ENCODE peak calls at places on chromosomes 12 and 14, in ten cellular contexts. M, Q, U, G, X, Y, D, V, O and W are unnamed samples.

GRCh38 chr12:127548123-127548553 is 718.8 kb upstream of the TMEM132C start:
- DNase-seq in M (no peak), Q (no peak), U (no peak), G (no peak), X (peak; percentile 98), Y (no peak), D (no peak), V (peak; percentile 74), O (no peak), W (no peak)

GRCh38 chr14:32015166-32015565 is 61.9 kb upstream of the ARHGAP5 start:
- DNase-seq in M (no peak), Q (no peak), U (no peak), G (no peak), X (no peak), Y (no peak), D (no peak), V (no peak), O (no peak), W (no peak)

GRCh38 chr12:39905152-39905551 is 200.7 kb downstream of the SLC2A13 start:
- DNase-seq in M (peak; percentile 49), Q (no peak), U (no peak), G (no peak), X (no peak), Y (no peak), D (no peak), V (no peak), O (peak; percentile 89), W (no peak)

GRCh38 chr12:17954788-17955187 is 135.2 kb downstream of the RERGL start:
- DNase-seq in M (no peak), Q (no peak), U (no peak), G (no peak), X (no peak), Y (no peak), D (peak; percentile 1), V (no peak), O (no peak), W (peak; percentile 6)

GRCh38 chr14:94689218-94689984 is 77.2 kb downstream of the SERPINA3 start:
- DNase-seq in M (peak; percentile 93), Q (peak; percentile 87), U (peak; percentile 59), G (peak; percentile 43), X (peak; percentile 32), Y (peak; percentile 78), D (peak; percentile 52), V (peak; percentile 77), O (peak; percentile 92), W (peak; percentile 64)

GRCh38 chr12:81284137-81284536 is 206.3 kb downstream of the ACSS3 start:
- DNase-seq in M (no peak), Q (no peak), U (no peak), G (no peak), X (no peak), Y (no peak), D (peak; percentile 8), V (peak; percentile 54), O (no peak), W (no peak)

GRCh38 chr14:89801128-89801527 is 153.4 kb downstream of the EFCAB11 start:
- DNase-seq in M (no peak), Q (no peak), U (no peak), G (no peak), X (no peak), Y (no peak), D (no peak), V (no peak), O (no peak), W (no peak)

GRCh38 chr12:54411398-54412241 is 7.4 kb downstream of the ITGA5 start:
- DNase-seq in M (no peak), Q (no peak), U (no peak), G (peak; percentile 46), X (no peak), Y (no peak), D (no peak), V (peak; percentile 94), O (peak; percentile 96), W (peak; percentile 59)

GRCh38 chr14:22176930-22177329 is 412.1 kb downstream of the DAD1 start:
- DNase-seq in M (no peak), Q (no peak), U (no peak), G (no peak), X (no peak), Y (no peak), D (no peak), V (no peak), O (no peak), W (no peak)

GRCh38 chr12:67747869-67748760 is 99.6 kb downstream of the DYRK2 start:
- DNase-seq in M (no peak), Q (no peak), U (peak; percentile 96), G (no peak), X (no peak), Y (no peak), D (no peak), V (peak; percentile 33), O (no peak), W (peak; percentile 95)

GRCh38 chr14:35261774-35262173 is 30.4 kb upstream of the PSMA6 start:
- DNase-seq in M (no peak), Q (no peak), U (peak; percentile 8), G (no peak), X (no peak), Y (no peak), D (no peak), V (no peak), O (no peak), W (peak; percentile 20)

GRCh38 chr14:51298895-51299294 is 58.8 kb downstream of the TMX1 start:
- DNase-seq in M (no peak), Q (no peak), U (no peak), G (no peak), X (no peak), Y (no peak), D (no peak), V (peak; percentile 64), O (no peak), W (no peak)

GRCh38 chr14:105494606-105494929 is 3.5 kb downstream of the TEDC1 start:
- DNase-seq in M (no peak), Q (no peak), U (no peak), G (no peak), X (no peak), Y (no peak), D (no peak), V (no peak), O (no peak), W (no peak)

GRCh38 chr12:26198742-26199141 is 3.4 kb downstream of the SSPN start:
- DNase-seq in M (no peak), Q (no peak), U (no peak), G (no peak), X (no peak), Y (no peak), D (no peak), V (peak; percentile 90), O (peak; percentile 87), W (no peak)

GRCh38 chr12:6745751-6746525 is 7.0 kb downstream of the MLF2 start:
- DNase-seq in M (no peak), Q (peak; percentile 61), U (no peak), G (no peak), X (no peak), Y (peak; percentile 48), D (no peak), V (peak; percentile 28), O (no peak), W (no peak)

GRCh38 chr14:89378119-89378518 is 38.9 kb downstream of the FOXN3 start:
- DNase-seq in M (no peak), Q (peak; percentile 61), U (no peak), G (no peak), X (no peak), Y (no peak), D (no peak), V (peak; percentile 78), O (peak; percentile 31), W (no peak)

GRCh38 chr12:96776908-96777307 is 130.1 kb upstream of the NEDD1 start:
- DNase-seq in M (no peak), Q (no peak), U (no peak), G (no peak), X (no peak), Y (no peak), D (no peak), V (no peak), O (no peak), W (peak; percentile 13)

GRCh38 chr12:20415013-20415412 is 46.7 kb downstream of the PDE3A start:
- DNase-seq in M (no peak), Q (no peak), U (no peak), G (no peak), X (no peak), Y (no peak), D (no peak), V (peak; percentile 2), O (no peak), W (no peak)

GRCh38 chr12:105109465-105110212 is 2.1 kb downstream of the WASHC4 start:
- DNase-seq in M (no peak), Q (no peak), U (peak; percentile 51), G (no peak), X (no peak), Y (no peak), D (no peak), V (no peak), O (no peak), W (no peak)

GRCh38 chr12:22230280-22230794 is 104.2 kb downstream of the ST8SIA1 start:
- DNase-seq in M (no peak), Q (no peak), U (no peak), G (no peak), X (no peak), Y (no peak), D (no peak), V (no peak), O (no peak), W (no peak)

GRCh38 chr12:3252416-3252815 is 175.2 kb downstream of the TSPAN9 start:
- DNase-seq in M (no peak), Q (no peak), U (no peak), G (no peak), X (no peak), Y (no peak), D (no peak), V (no peak), O (peak; percentile 94), W (no peak)

GRCh38 chr14:101444116-101444515 is 117.2 kb upstream of the DIO3 start:
- DNase-seq in M (no peak), Q (no peak), U (peak; percentile 6), G (no peak), X (no peak), Y (no peak), D (peak; percentile 6), V (peak; percentile 86), O (no peak), W (no peak)

GRCh38 chr14:96255501-96256366 is at the start of gene BDKRB1:
- DNase-seq in M (no peak), Q (no peak), U (no peak), G (no peak), X (no peak), Y (no peak), D (no peak), V (peak; percentile 60), O (no peak), W (no peak)

GRCh38 chr14:56603648-56604047 is 24.1 kb downstream of the TMEM260 start:
- DNase-seq in M (no peak), Q (no peak), U (no peak), G (no peak), X (no peak), Y (no peak), D (no peak), V (no peak), O (no peak), W (no peak)

GRCh38 chr12:25764409-25764808 is 194.1 kb upstream of the RASSF8 start:
- DNase-seq in M (no peak), Q (no peak), U (no peak), G (no peak), X (no peak), Y (no peak), D (no peak), V (no peak), O (no peak), W (no peak)

GRCh38 chr12:55926738-55927587 is 731 bp downstream of the PYM1 start:
- DNase-seq in M (peak; percentile 96), Q (peak; percentile 93), U (peak; percentile 93), G (peak; percentile 84), X (peak; percentile 84), Y (peak; percentile 95), D (peak; percentile 92), V (peak; percentile 95), O (peak; percentile 97), W (peak; percentile 94)